ENCODE peak calls at places on chromosome 11, in nine cellular contexts. W, B, I, M, H, U, G, Z and E are unnamed samples.

GRCh38 chr11:67640021-67640757 is 626 bp upstream of the TBX10 start:
- DNase-seq in U (peak), I (peak), B (no peak), G (peak), M (peak), W (peak), Z (peak), H (peak), E (peak)

GRCh38 chr11:13329670-13330401 is 52.2 kb downstream of the BMAL1 start:
- DNase-seq in H (no peak), W (peak), I (no peak), B (peak), Z (no peak), G (no peak), M (no peak), U (no peak), E (no peak)

GRCh38 chr11:106656646-106657045 is 361.6 kb downstream of the GUCY1A2 start:
- DNase-seq in W (no peak), M (no peak), I (no peak), U (no peak), B (no peak), G (no peak), Z (no peak), H (no peak), E (no peak)

GRCh38 chr11:121250843-121251242 is 41.7 kb upstream of the SC5D start:
- DNase-seq in M (no peak), U (no peak), W (no peak), G (peak), I (no peak), Z (no peak), B (no peak), H (no peak), E (no peak)

GRCh38 chr11:12529041-12529440 is 145.2 kb upstream of the TEAD1 start:
- DNase-seq in I (no peak), G (peak), B (no peak), W (no peak), M (no peak), H (no peak), Z (no peak), U (no peak), E (no peak)

GRCh38 chr11:69949327-69949726 is 128.8 kb upstream of the ANO1 start:
- DNase-seq in G (peak), Z (no peak), U (peak), M (no peak), W (no peak), B (no peak), H (no peak), I (no peak), E (no peak)

GRCh38 chr11:2099523-2100316 is 39.5 kb downstream of the IGF2 start:
- DNase-seq in G (peak), U (peak), Z (no peak), H (no peak), W (no peak), I (no peak), M (peak), B (no peak), E (no peak)

GRCh38 chr11:127339376-127339775 is 338.8 kb upstream of the KIRREL3 start:
- DNase-seq in U (no peak), I (no peak), Z (no peak), W (no peak), G (no peak), M (no peak), H (no peak), B (no peak), E (no peak)

GRCh38 chr11:130624946-130625345 is 176.5 kb downstream of the ADAMTS15 start:
- DNase-seq in G (no peak), Z (no peak), H (no peak), M (no peak), B (no peak), I (no peak), U (no peak), W (no peak), E (no peak)

GRCh38 chr11:47914743-47915142 is 65.6 kb upstream of the PTPRJ start:
- DNase-seq in U (no peak), H (no peak), M (no peak), I (no peak), Z (no peak), W (no peak), B (no peak), G (peak), E (no peak)

GRCh38 chr11:72821221-72821919 is 7.2 kb downstream of the ATG16L2 start:
- DNase-seq in U (peak), H (no peak), Z (no peak), W (no peak), M (no peak), B (peak), I (no peak), G (no peak), E (peak)

GRCh38 chr11:5037926-5038325 is 8.4 kb upstream of the OR52J3 start:
- DNase-seq in H (no peak), Z (no peak), W (no peak), M (no peak), I (no peak), G (no peak), U (no peak), B (no peak), E (no peak)

GRCh38 chr11:65833297-65834030 is at the start of gene SNX32:
- DNase-seq in I (peak), G (peak), B (peak), Z (peak), U (peak), H (peak), M (peak), W (peak), E (peak)